ENCODE peak calls at places on chromosomes 6 and 20, in four cellular contexts. F, E, T and D are unnamed samples.

GRCh38 chr20:63115651-63116411 is 100.1 kb downstream of the YTHDF1 start:
- DNase-seq in F (no peak), E (peak; percentile 8), T (no peak), D (no peak)

GRCh38 chr6:63904844-63905243 is 269.2 kb downstream of the PHF3 start:
- DNase-seq in F (no peak), E (no peak), T (no peak), D (no peak)

GRCh38 chr6:129276461-129276860 is 393.5 kb downstream of the LAMA2 start:
- DNase-seq in F (no peak), E (no peak), T (no peak), D (no peak)

GRCh38 chr6:77457720-77458349 is 5.5 kb downstream of the HTR1B start:
- DNase-seq in F (no peak), E (peak; percentile 69), T (peak; percentile 94), D (no peak)

GRCh38 chr20:52192296-52193007 is 873 bp upstream of the ZFP64 start:
- DNase-seq in F (no peak), E (no peak), T (peak; percentile 40), D (peak; percentile 3)

GRCh38 chr6:111677186-111677990 is 71.7 kb upstream of the TRAF3IP2 start:
- DNase-seq in F (no peak), E (no peak), T (no peak), D (no peak)

GRCh38 chr6:16769131-16769985 is 8.1 kb upstream of the ATXN1 start:
- DNase-seq in F (no peak), E (peak; percentile 56), T (peak; percentile 99), D (peak; percentile 66)

GRCh38 chr20:35135867-35136586 is 11.1 kb downstream of the EDEM2 start:
- DNase-seq in F (no peak), E (peak; percentile 83), T (peak; percentile 58), D (no peak)

GRCh38 chr6:34544776-34545471 is 11.2 kb downstream of the SPDEF start:
- DNase-seq in F (no peak), E (no peak), T (no peak), D (no peak)

GRCh38 chr20:42506397-42506796 is 683.3 kb downstream of the PTPRT start:
- DNase-seq in F (no peak), E (no peak), T (no peak), D (no peak)

GRCh38 chr6:82554706-82555105 is 191.1 kb downstream of the TPBG start:
- DNase-seq in F (no peak), E (no peak), T (peak; percentile 22), D (no peak)